ENCODE peak calls at places on chromosomes 12 and 14, in six cellular contexts. One of them, this sample, is unnamed. For H3K4me1, the result is how much of the 10 kb centered on the place peaks cover.

GRCh38 chr12:56011509-56012090 is 9.2 kb upstream of the IKZF4 start:
- DNase-seq in fibroblast of lung: no peak
- DNase-seq in HCT116: no peak
- DNase-seq in IMR-90: no peak
- DNase-seq in H9: no peak
- DNase-seq in neural progenitor cell: no peak
- DNase-seq in this sample: no peak

GRCh38 chr12:59871779-59872178 is 275.9 kb downstream of the SLC16A7 start:
- DNase-seq in fibroblast of lung: no peak
- DNase-seq in HCT116: no peak
- DNase-seq in IMR-90: no peak
- DNase-seq in H9: no peak
- DNase-seq in neural progenitor cell: no peak
- DNase-seq in this sample: no peak

GRCh38 chr14:67943947-67944346 is 124.4 kb downstream of the RAD51B start:
- DNase-seq in fibroblast of lung: peak
- DNase-seq in HCT116: peak
- DNase-seq in IMR-90: peak
- DNase-seq in H9: peak
- DNase-seq in neural progenitor cell: peak
- DNase-seq in this sample: peak

GRCh38 chr12:122423258-122424165 is 1.0 kb upstream of the CLIP1 start:
- DNase-seq in fibroblast of lung: peak
- DNase-seq in HCT116: peak
- DNase-seq in IMR-90: peak
- DNase-seq in H9: peak
- DNase-seq in neural progenitor cell: peak
- DNase-seq in this sample: peak

GRCh38 chr14:91883770-91884169 is 16.4 kb upstream of the TC2N start:
- DNase-seq in fibroblast of lung: no peak
- DNase-seq in HCT116: no peak
- DNase-seq in IMR-90: no peak
- DNase-seq in H9: no peak
- DNase-seq in neural progenitor cell: no peak
- DNase-seq in this sample: no peak

GRCh38 chr12:15861404-15861803 is 20.8 kb upstream of the STRAP start:
- DNase-seq in fibroblast of lung: no peak
- DNase-seq in HCT116: no peak
- DNase-seq in IMR-90: no peak
- DNase-seq in H9: no peak
- DNase-seq in neural progenitor cell: no peak
- DNase-seq in this sample: no peak

GRCh38 chr12:72072613-72073212 is 134.1 kb downstream of the TPH2 start:
- DNase-seq in fibroblast of lung: no peak
- DNase-seq in HCT116: no peak
- DNase-seq in IMR-90: no peak
- DNase-seq in H9: no peak
- DNase-seq in neural progenitor cell: no peak
- DNase-seq in this sample: no peak

GRCh38 chr12:80708535-80709328 is 1.3 kb downstream of the MYF6 start:
- DNase-seq in fibroblast of lung: peak
- DNase-seq in HCT116: no peak
- DNase-seq in IMR-90: no peak
- DNase-seq in H9: peak
- DNase-seq in neural progenitor cell: peak
- DNase-seq in this sample: peak

GRCh38 chr12:103756443-103756842 is 84.6 kb downstream of the NT5DC3 start:
- DNase-seq in fibroblast of lung: no peak
- DNase-seq in HCT116: no peak
- DNase-seq in IMR-90: no peak
- DNase-seq in H9: no peak
- DNase-seq in neural progenitor cell: no peak
- DNase-seq in this sample: no peak

GRCh38 chr12:105995986-105996385 is 142.8 kb downstream of the NUAK1 start:
- DNase-seq in fibroblast of lung: peak
- DNase-seq in HCT116: no peak
- DNase-seq in IMR-90: peak
- DNase-seq in H9: no peak
- DNase-seq in neural progenitor cell: no peak
- DNase-seq in this sample: no peak

GRCh38 chr14:87691482-87691881 is 301.5 kb downstream of the GALC start:
- DNase-seq in fibroblast of lung: no peak
- DNase-seq in HCT116: no peak
- DNase-seq in IMR-90: no peak
- DNase-seq in H9: no peak
- DNase-seq in neural progenitor cell: no peak
- DNase-seq in this sample: no peak

GRCh38 chr14:85471744-85472143 is 58.2 kb upstream of the FLRT2 start:
- DNase-seq in fibroblast of lung: peak
- DNase-seq in HCT116: no peak
- DNase-seq in IMR-90: peak
- DNase-seq in H9: no peak
- DNase-seq in neural progenitor cell: no peak
- DNase-seq in this sample: peak

GRCh38 chr12:131063427-131063826 is 109.7 kb downstream of the ADGRD1 start:
- DNase-seq in fibroblast of lung: no peak
- DNase-seq in HCT116: no peak
- DNase-seq in IMR-90: no peak
- DNase-seq in H9: no peak
- DNase-seq in neural progenitor cell: no peak
- DNase-seq in this sample: no peak

GRCh38 chr14:59213368-59214315 is 25.2 kb downstream of the DAAM1 start:
- DNase-seq in fibroblast of lung: peak
- DNase-seq in HCT116: no peak
- DNase-seq in IMR-90: peak
- DNase-seq in H9: no peak
- DNase-seq in neural progenitor cell: no peak
- DNase-seq in this sample: peak

GRCh38 chr12:47636908-47637780 is 68.7 kb downstream of the RPAP3 start:
- DNase-seq in fibroblast of lung: no peak
- DNase-seq in HCT116: peak
- DNase-seq in IMR-90: no peak
- DNase-seq in H9: peak
- DNase-seq in neural progenitor cell: peak
- DNase-seq in this sample: no peak

GRCh38 chr14:37363661-37364060 is 165.9 kb downstream of the MIPOL1 start:
- DNase-seq in fibroblast of lung: no peak
- DNase-seq in HCT116: no peak
- DNase-seq in IMR-90: no peak
- DNase-seq in H9: no peak
- DNase-seq in neural progenitor cell: no peak
- DNase-seq in this sample: no peak

GRCh38 chr14:61048640-61049039 is 67.6 kb downstream of the SLC38A6 start:
- DNase-seq in fibroblast of lung: no peak
- DNase-seq in HCT116: no peak
- DNase-seq in IMR-90: no peak
- DNase-seq in H9: no peak
- DNase-seq in neural progenitor cell: no peak
- DNase-seq in this sample: no peak

GRCh38 chr12:109542014-109542413 is 31.3 kb downstream of the MMAB start:
- DNase-seq in fibroblast of lung: peak
- DNase-seq in HCT116: peak
- DNase-seq in IMR-90: peak
- DNase-seq in H9: no peak
- DNase-seq in neural progenitor cell: no peak
- DNase-seq in this sample: peak

GRCh38 chr14:52380294-52380693 is 66.2 kb downstream of the PTGER2 start:
- DNase-seq in fibroblast of lung: peak
- DNase-seq in HCT116: no peak
- DNase-seq in IMR-90: peak
- DNase-seq in H9: no peak
- DNase-seq in neural progenitor cell: no peak
- DNase-seq in this sample: peak

GRCh38 chr12:89863968-89864367 is 155.3 kb upstream of the ATP2B1 start:
- DNase-seq in fibroblast of lung: no peak
- DNase-seq in HCT116: no peak
- DNase-seq in IMR-90: no peak
- DNase-seq in H9: no peak
- DNase-seq in neural progenitor cell: no peak
- DNase-seq in this sample: no peak

GRCh38 chr12:106369624-106370346 is 12.2 kb downstream of the POLR3B start:
- DNase-seq in fibroblast of lung: peak
- DNase-seq in HCT116: no peak
- DNase-seq in IMR-90: peak
- DNase-seq in H9: no peak
- DNase-seq in neural progenitor cell: no peak
- DNase-seq in this sample: peak

GRCh38 chr12:55034218-55034617 is 14.4 kb downstream of the NEUROD4 start:
- DNase-seq in fibroblast of lung: no peak
- DNase-seq in HCT116: no peak
- DNase-seq in IMR-90: no peak
- DNase-seq in H9: peak
- DNase-seq in neural progenitor cell: no peak
- DNase-seq in this sample: no peak

GRCh38 chr12:116934908-116935698 is 24.4 kb downstream of the FBXW8 start:
- DNase-seq in fibroblast of lung: no peak
- DNase-seq in HCT116: no peak
- DNase-seq in IMR-90: no peak
- DNase-seq in H9: no peak
- DNase-seq in neural progenitor cell: no peak
- DNase-seq in this sample: no peak
- H3K9ac ChIP-seq in fibroblast of lung: no peak
- H3K9ac ChIP-seq in HCT116: no peak
- H3K9ac ChIP-seq in IMR-90: no peak
- H3K9ac ChIP-seq in H9: no peak
- H3K9ac ChIP-seq in neural progenitor cell: no peak
- H3K9ac ChIP-seq in this sample: no peak

GRCh38 chr12:52082668-52082987 is 3.1 kb downstream of the SMIM41 start:
- DNase-seq in fibroblast of lung: no peak
- DNase-seq in HCT116: no peak
- DNase-seq in IMR-90: no peak
- DNase-seq in H9: no peak
- DNase-seq in neural progenitor cell: no peak
- DNase-seq in this sample: no peak

GRCh38 chr12:52081263-52081733 is 1.8 kb downstream of the SMIM41 start:
- DNase-seq in fibroblast of lung: no peak
- DNase-seq in HCT116: no peak
- DNase-seq in IMR-90: no peak
- DNase-seq in H9: no peak
- DNase-seq in neural progenitor cell: peak
- DNase-seq in this sample: no peak

GRCh38 chr12:52083638-52083996 is 4.1 kb downstream of the SMIM41 start:
- DNase-seq in fibroblast of lung: no peak
- DNase-seq in HCT116: no peak
- DNase-seq in IMR-90: no peak
- DNase-seq in H9: no peak
- DNase-seq in neural progenitor cell: no peak
- DNase-seq in this sample: no peak

GRCh38 chr12:52082988-52083637 is 3.6 kb downstream of the SMIM41 start:
- DNase-seq in fibroblast of lung: peak
- DNase-seq in HCT116: no peak
- DNase-seq in IMR-90: peak
- DNase-seq in H9: peak
- DNase-seq in neural progenitor cell: peak
- DNase-seq in this sample: peak

DNA sequence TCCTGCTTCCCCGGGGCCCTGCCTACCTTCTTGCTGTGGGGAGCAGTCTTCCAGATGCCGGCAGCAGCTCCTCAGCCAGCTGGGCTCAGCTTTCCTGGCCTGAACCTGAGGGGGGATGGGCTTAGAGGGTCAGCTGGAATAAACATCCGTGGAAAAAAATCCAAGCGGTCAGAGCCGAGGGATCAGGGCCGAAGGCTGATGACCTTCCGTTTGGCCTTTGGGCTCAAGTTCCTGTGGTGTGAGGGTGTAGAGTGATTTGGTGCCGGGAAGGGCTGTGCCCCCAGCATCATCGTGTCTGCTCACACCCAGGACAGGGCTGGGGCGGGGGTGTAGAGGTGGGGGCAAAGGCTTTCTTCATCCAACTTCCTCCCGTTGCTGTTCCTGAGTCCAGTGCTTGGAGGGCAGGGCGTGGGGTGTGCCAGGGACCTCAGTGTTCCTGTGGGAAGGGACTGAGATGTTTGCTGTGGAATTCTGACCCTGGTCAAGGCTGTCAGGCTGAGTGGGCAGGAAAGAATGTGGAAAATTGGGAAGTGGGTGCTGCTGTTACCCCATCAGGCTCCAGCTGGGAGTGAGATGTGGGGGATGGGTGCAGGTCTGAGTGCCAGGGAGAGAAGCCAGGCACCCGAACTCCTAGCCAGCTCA is 2.6 kb downstream of the SMIM41 start:
- DNase-seq in fibroblast of lung: peak
- DNase-seq in HCT116: no peak
- DNase-seq in IMR-90: peak
- DNase-seq in H9: peak
- DNase-seq in neural progenitor cell: peak
- DNase-seq in this sample: peak
- H3K4me2 ChIP-seq in fibroblast of lung: peak
- H3K4me2 ChIP-seq in HCT116: no peak
- H3K4me2 ChIP-seq in IMR-90: peak
- H3K4me2 ChIP-seq in H9: no peak
- H3K4me2 ChIP-seq in neural progenitor cell: peak
- H3K4me2 ChIP-seq in this sample: peak

GRCh38 chr14:63499701-63500250 is 43.4 kb downstream of the PPP2R5E start:
- DNase-seq in fibroblast of lung: peak
- DNase-seq in HCT116: no peak
- DNase-seq in IMR-90: peak
- DNase-seq in H9: no peak
- DNase-seq in neural progenitor cell: no peak
- DNase-seq in this sample: peak
- H3K4me1 ChIP-seq in fibroblast of lung: under half
- H3K4me1 ChIP-seq in HCT116: under half
- H3K4me1 ChIP-seq in IMR-90: under half
- H3K4me1 ChIP-seq in H9: under half
- H3K4me1 ChIP-seq in neural progenitor cell: under half
- H3K4me1 ChIP-seq in this sample: under half

GRCh38 chr12:18752280-18752920 is 14.5 kb downstream of the CAPZA3 start:
- DNase-seq in fibroblast of lung: peak
- DNase-seq in HCT116: no peak
- DNase-seq in IMR-90: peak
- DNase-seq in H9: peak
- DNase-seq in neural progenitor cell: peak
- DNase-seq in this sample: peak
- H3K9ac ChIP-seq in fibroblast of lung: no peak
- H3K9ac ChIP-seq in HCT116: no peak
- H3K9ac ChIP-seq in IMR-90: no peak
- H3K9ac ChIP-seq in H9: no peak
- H3K9ac ChIP-seq in neural progenitor cell: no peak
- H3K9ac ChIP-seq in this sample: peak